ENCODE peak calls at places on chromosomes 6 and 20, in four cellular contexts. U is CD8-positive, alpha-beta T cell; O is fibroblast of mammary gland; K is A549. T is an unnamed sample.

GRCh38 chr6:134007077-134007476 is 45.3 kb downstream of the SLC2A12 start:
- DNase-seq in U (no peak), O (no peak), K (no peak), T (no peak)

GRCh38 chr6:33927112-33927511 is 123.3 kb upstream of the MLN start:
- DNase-seq in U (no peak), O (no peak), K (no peak), T (no peak)

GRCh38 chr6:167788531-167788903 is 38.2 kb upstream of the AFDN start:
- DNase-seq in U (no peak), O (no peak), K (no peak), T (no peak)

GRCh38 chr6:10722820-10723651 is at the start of gene TMEM14C:
- DNase-seq in U (peak), O (peak), K (peak), T (peak)

GRCh38 chr20:61724376-61724775 is 341.3 kb downstream of the TAF4 start:
- DNase-seq in U (no peak), O (no peak), K (peak), T (no peak)

GRCh38 chr6:15474196-15474595 is 188.6 kb downstream of the DTNBP1 start:
- DNase-seq in U (no peak), O (peak), K (no peak), T (no peak)

GRCh38 chr20:5890773-5891441 is 59.4 kb downstream of the TRMT6 start:
- DNase-seq in U (no peak), O (no peak), K (no peak), T (no peak)

GRCh38 chr20:1786496-1786895 is 108.7 kb upstream of the SIRPA start:
- DNase-seq in U (no peak), O (no peak), K (no peak), T (no peak)

GRCh38 chr20:49700411-49701185 is 13.1 kb downstream of the B4GALT5 start:
- DNase-seq in U (no peak), O (peak), K (peak), T (peak)

GRCh38 chr6:134729590-134729989 is 220.3 kb downstream of the ALDH8A1 start:
- DNase-seq in U (no peak), O (peak), K (no peak), T (no peak)

GRCh38 chr6:317068-317451 is 24.8 kb downstream of the DUSP22 start:
- DNase-seq in U (no peak), O (no peak), K (no peak), T (no peak)

GRCh38 chr6:43913388-43914271 is 143.6 kb downstream of the VEGFA start:
- DNase-seq in U (no peak), O (peak), K (no peak), T (no peak)

GRCh38 chr6:107539849-107540464 is 50.0 kb downstream of the SOBP start:
- DNase-seq in U (no peak), O (no peak), K (no peak), T (no peak)

GRCh38 chr6:132813173-132813856 is 1.1 kb upstream of the RPS12 start:
- DNase-seq in U (peak), O (peak), K (peak), T (no peak)

GRCh38 chr6:167279766-167280440 is 11.2 kb upstream of the UNC93A start:
- DNase-seq in U (no peak), O (no peak), K (no peak), T (no peak)

GRCh38 chr6:81788748-81789147 is 36.3 kb upstream of the TENT5A start:
- DNase-seq in U (no peak), O (peak), K (no peak), T (no peak)

GRCh38 chr6:37182736-37183590 is 13.0 kb downstream of the PIM1 start:
- DNase-seq in U (peak), O (no peak), K (no peak), T (no peak)

GRCh38 chr20:37246736-37247135 is 14.9 kb downstream of the GHRH start:
- DNase-seq in U (no peak), O (no peak), K (no peak), T (no peak)

GRCh38 chr6:126905917-126906316 is 212.6 kb upstream of the RSPO3 start:
- DNase-seq in U (no peak), O (peak), K (no peak), T (no peak)

GRCh38 chr20:32764000-32764960 is 2.1 kb downstream of the DNMT3B start:
- DNase-seq in U (no peak), O (no peak), K (no peak), T (no peak)
- H3K4me3 ChIP-seq in U (no peak), O (no peak), K (peak), T (peak)

GRCh38 chr20:50958733-50959542 is at the start of gene MOCS3:
- DNase-seq in U (peak), O (peak), K (peak), T (peak)
- TF ChIP-seq CTCF in U (no peak), O (no peak), K (no peak), T (no peak)

DNA sequence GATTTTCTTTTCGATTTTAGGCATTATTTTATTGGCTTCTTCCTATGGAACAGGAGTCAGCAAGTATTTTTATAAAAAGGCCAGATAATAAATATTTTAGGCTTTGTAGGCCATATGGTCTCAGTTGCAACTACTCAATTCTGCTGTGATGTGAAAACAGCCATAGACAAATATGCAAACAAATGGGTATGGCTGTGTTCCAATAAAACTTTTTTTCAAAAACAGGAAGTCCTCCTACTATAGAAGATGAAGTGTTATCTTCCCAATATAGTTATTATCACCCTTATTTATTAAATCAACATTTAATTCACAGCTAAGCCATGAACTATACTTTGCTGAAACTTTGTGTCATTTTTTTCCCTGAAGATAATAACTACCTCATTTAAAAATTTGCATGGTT is 57.2 kb downstream of the CHD6 start:
- DNase-seq in U (no peak), O (no peak), K (no peak), T (no peak)
- H3K4me3 ChIP-seq in U (no peak), O (no peak), K (no peak), T (no peak)

GRCh38 chr6:111237757-111238260 is 150.5 kb downstream of the SLC16A10 start:
- DNase-seq in U (no peak), O (peak), K (no peak), T (no peak)
- TF ChIP-seq CTCF in U (no peak), O (no peak), K (no peak), T (no peak)

GRCh38 chr6:122007366-122007765 is 392.1 kb upstream of the HSF2 start:
- DNase-seq in U (no peak), O (peak), K (no peak), T (peak)
- H3K4me3 ChIP-seq in U (no peak), O (no peak), K (no peak), T (no peak)

DNA sequence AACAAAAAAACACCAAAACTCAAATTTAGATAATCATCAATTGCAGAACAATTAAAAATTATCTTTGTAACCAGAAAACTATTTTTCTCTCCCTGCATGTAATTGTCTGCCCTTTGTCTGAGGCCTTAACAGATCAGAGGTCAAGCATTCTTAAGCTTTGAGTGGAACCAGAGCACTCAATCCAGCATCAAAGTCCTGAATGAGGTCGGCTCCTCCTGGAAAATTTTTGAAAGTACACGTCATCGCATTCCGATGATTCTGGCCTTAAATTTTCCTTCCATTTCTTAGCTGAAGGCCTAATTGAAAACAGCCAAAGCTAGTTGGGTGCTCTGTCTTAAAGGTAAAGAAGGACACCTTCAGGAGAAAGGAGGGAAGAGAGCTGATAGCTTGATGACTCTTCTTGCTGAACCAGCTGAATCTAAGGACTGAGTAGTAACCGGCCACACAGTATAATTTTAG is 510.2 kb upstream of the SULF2 start:
- DNase-seq in U (no peak), O (peak), K (peak), T (peak)
- TF ChIP-seq CTCF in U (no peak), O (peak), K (peak), T (peak)

GRCh38 chr6:30611856-30612194 is 5.2 kb downstream of the PPP1R10 start:
- DNase-seq in U (no peak), O (no peak), K (no peak), T (no peak)
- H3K4me3 ChIP-seq in U (no peak), O (no peak), K (no peak), T (no peak)

GRCh38 chr6:13249817-13250216 is 78.5 kb downstream of the TBC1D7 start:
- DNase-seq in U (no peak), O (no peak), K (no peak), T (no peak)

GRCh38 chr6:13253272-13253671 is 75.1 kb downstream of the TBC1D7 start:
- DNase-seq in U (no peak), O (no peak), K (no peak), T (no peak)

GRCh38 chr6:13250703-13251102 is 77.6 kb downstream of the TBC1D7 start:
- DNase-seq in U (no peak), O (no peak), K (no peak), T (no peak)

GRCh38 chr6:13248953-13249432 is 79.3 kb downstream of the TBC1D7 start:
- DNase-seq in U (no peak), O (no peak), K (no peak), T (no peak)

DNA sequence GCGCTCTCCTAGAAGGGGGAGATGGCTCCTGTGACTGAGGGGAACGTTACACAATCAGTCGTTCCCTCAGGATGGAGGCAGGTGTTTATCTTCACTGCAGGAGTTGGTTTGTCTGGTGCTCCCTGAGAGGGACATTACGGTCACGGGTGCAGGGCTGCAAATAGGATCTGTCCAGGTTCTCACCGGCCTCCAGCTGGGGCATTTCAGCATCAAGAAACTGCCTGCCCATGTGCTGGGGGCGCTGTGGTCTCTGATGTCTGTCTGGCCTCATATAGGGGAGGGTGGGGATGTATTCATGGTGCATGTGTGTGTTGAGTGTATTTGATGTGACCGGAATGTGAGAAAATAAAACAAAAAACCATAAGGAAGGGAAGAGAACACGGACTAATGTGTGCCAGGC is 77.1 kb downstream of the TBC1D7 start:
- DNase-seq in U (no peak), O (no peak), K (no peak), T (no peak)
- TF ChIP-seq CTCF in U (no peak), O (no peak), K (no peak), T (no peak)

DNA sequence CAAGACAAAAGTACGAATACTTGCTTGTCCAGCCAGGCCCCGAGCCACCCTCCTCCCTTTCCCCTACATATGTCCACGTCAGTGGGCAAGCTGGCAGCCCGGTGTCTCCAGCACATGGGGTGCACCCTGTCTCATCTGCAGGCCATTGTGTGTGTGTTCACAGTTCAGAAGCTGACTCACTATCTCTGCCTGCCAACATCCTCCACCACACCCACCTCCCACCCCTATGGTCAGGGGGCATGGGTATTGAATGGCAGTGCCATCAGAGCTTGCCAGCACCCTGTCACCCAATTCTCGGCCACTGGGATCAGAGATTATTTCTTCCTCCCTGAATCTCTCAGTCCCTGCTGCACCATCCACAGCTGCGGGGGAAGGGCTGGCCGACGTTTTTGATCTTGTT is 195.7 kb downstream of the FARS2 start:
- DNase-seq in U (no peak), O (peak), K (peak), T (no peak)
- H3K4me3 ChIP-seq in U (no peak), O (no peak), K (no peak), T (no peak)

GRCh38 chr20:57048027-57048869 is 218.2 kb downstream of the BMP7 start:
- DNase-seq in U (no peak), O (peak), K (peak), T (no peak)
- TF ChIP-seq CTCF in U (no peak), O (peak), K (peak), T (peak)

T was measured in astrocyte of the cerebellum.